ENCODE peak calls at places on chromosomes 7 and 10, in eight cellular contexts. B is colonic mucosa, R is heart right ventricle, V is dorsolateral prefrontal cortex, E is WERI-Rb-1, I is OCI-LY7, G is fibroblast of villous mesenchyme, M is IMR-90. Q is an unnamed sample.

GRCh38 chr10:20181408-20181807 is 365.2 kb downstream of the PLXDC2 start:
- DNase-seq in B (no peak), R (no peak), V (no peak), E (no peak), I (no peak), G (no peak), M (peak; percentile 3), Q (peak; percentile 1)

GRCh38 chr10:71788954-71789353 is 15.6 kb upstream of the VSIR start:
- DNase-seq in B (no peak), R (no peak), V (no peak), E (no peak), I (no peak), G (no peak), M (no peak), Q (no peak)

GRCh38 chr7:142808802-142809583 is 38.2 kb downstream of the PRSS2 start:
- DNase-seq in B (peak; percentile 53), R (no peak), V (no peak), E (no peak), I (peak; percentile 99), G (peak; percentile 62), M (peak; percentile 7), Q (peak; percentile 98)

GRCh38 chr10:118332948-118333710 is 9.0 kb downstream of the FAM204A start:
- DNase-seq in B (no peak), R (no peak), V (no peak), E (no peak), I (no peak), G (peak; percentile 28), M (peak; percentile 5), Q (no peak)

GRCh38 chr10:19767876-19768275 is 48.4 kb upstream of the PLXDC2 start:
- DNase-seq in B (no peak), R (no peak), V (no peak), E (peak; percentile 7), I (no peak), G (no peak), M (no peak), Q (no peak)

GRCh38 chr10:47246409-47247189 is 53.4 kb upstream of the GDF10 start:
- DNase-seq in B (no peak), R (no peak), V (no peak), E (no peak), I (no peak), G (no peak), M (no peak), Q (no peak)

GRCh38 chr7:112937651-112938390 is 147.6 kb upstream of the TMEM168 start:
- DNase-seq in B (no peak), R (no peak), V (no peak), E (no peak), I (no peak), G (peak; percentile 61), M (peak; percentile 45), Q (no peak)

GRCh38 chr7:142942746-142943145 is 3.5 kb downstream of the LLCFC1 start:
- DNase-seq in B (no peak), R (no peak), V (no peak), E (no peak), I (no peak), G (no peak), M (no peak), Q (no peak)

GRCh38 chr7:95525503-95525902 is 39.8 kb downstream of the ASB4 start:
- DNase-seq in B (no peak), R (no peak), V (no peak), E (no peak), I (no peak), G (peak; percentile 24), M (no peak), Q (no peak)

GRCh38 chr10:132396495-132397035 is 435 bp upstream of the PWWP2B start:
- DNase-seq in B (no peak), R (peak; percentile 73), V (no peak), E (peak; percentile 57), I (peak; percentile 57), G (peak; percentile 54), M (peak; percentile 31), Q (peak; percentile 41)

GRCh38 chr10:95172851-95173250 is 21.2 kb upstream of the ACSM6 start:
- DNase-seq in B (no peak), R (no peak), V (no peak), E (no peak), I (no peak), G (no peak), M (no peak), Q (no peak)

GRCh38 chr10:95178266-95178665 is 15.8 kb upstream of the ACSM6 start:
- DNase-seq in B (no peak), R (no peak), V (no peak), E (no peak), I (no peak), G (no peak), M (no peak), Q (no peak)

GRCh38 chr10:95178797-95179196 is 15.2 kb upstream of the ACSM6 start:
- DNase-seq in B (no peak), R (no peak), V (no peak), E (no peak), I (no peak), G (no peak), M (no peak), Q (no peak)

GRCh38 chr10:95177429-95177828 is 16.6 kb upstream of the ACSM6 start:
- DNase-seq in B (no peak), R (no peak), V (no peak), E (no peak), I (no peak), G (no peak), M (no peak), Q (no peak)

DNA sequence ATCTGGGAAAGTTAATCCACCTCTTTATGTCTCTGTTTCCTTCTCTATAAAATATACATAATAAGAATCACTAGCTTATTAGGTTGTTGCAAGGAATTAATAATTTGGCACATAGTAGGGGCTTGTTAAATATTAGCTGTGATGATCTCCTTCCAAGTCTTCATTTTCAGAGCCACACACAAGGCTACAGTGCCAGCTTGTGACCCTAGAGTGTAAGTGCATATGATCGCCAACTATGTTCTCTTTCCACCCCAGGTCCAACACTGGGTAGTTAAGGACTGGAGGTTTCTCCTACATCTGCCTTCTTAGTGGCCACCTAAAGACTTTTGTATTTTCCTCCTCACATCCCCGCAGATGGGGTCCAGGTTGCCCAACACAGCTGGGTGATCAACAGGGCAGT is 17.9 kb upstream of the ACSM6 start:
- DNase-seq in B (no peak), R (no peak), V (no peak), E (no peak), I (no peak), G (no peak), M (no peak), Q (no peak)
- TF ChIP-seq CTCF in B (no peak), R (no peak), V (no peak), E (peak; percentile 31), I (no peak), G (peak; percentile 8), M (no peak), Q (no peak)

GRCh38 chr7:8442295-8442813 is 8.9 kb downstream of the NXPH1 start:
- DNase-seq in B (no peak), R (no peak), V (no peak), E (no peak), I (no peak), G (no peak), M (no peak), Q (no peak)

GRCh38 chr7:8440670-8441069 is 7.3 kb downstream of the NXPH1 start:
- DNase-seq in B (no peak), R (no peak), V (no peak), E (no peak), I (no peak), G (no peak), M (no peak), Q (no peak)

GRCh38 chr7:8442814-8443304 is 9.4 kb downstream of the NXPH1 start:
- DNase-seq in B (peak; percentile 47), R (peak; percentile 66), V (peak; percentile 73), E (peak; percentile 28), I (no peak), G (peak; percentile 6), M (no peak), Q (peak; percentile 54)

GRCh38 chr7:8441602-8442294 is 8.3 kb downstream of the NXPH1 start:
- DNase-seq in B (no peak), R (no peak), V (no peak), E (no peak), I (no peak), G (no peak), M (no peak), Q (no peak)

DNA sequence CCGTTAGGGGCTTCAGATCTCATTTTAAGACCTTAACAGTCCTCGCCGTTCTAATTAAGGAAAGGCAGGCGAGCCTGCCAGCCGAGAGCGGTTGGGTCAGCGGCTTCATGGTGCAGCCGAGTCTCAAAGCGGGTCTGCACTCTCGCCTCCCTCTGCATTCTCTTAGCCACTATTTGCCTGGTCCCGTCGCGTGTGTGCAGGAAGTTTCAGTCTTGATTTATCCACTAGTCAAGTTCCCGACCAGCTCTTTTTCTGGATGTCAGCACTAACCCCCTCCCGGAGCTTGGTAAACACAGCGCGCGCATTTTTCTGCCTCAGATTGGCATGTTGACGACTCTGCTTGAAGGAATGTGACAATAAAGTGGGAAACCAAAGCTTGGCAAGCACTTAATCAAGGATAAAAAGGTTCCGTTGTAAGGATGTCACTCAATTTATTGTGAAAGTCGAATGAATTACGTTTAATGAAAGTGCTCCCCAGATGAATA is 7.7 kb downstream of the NXPH1 start:
- DNase-seq in B (no peak), R (no peak), V (no peak), E (no peak), I (no peak), G (no peak), M (no peak), Q (no peak)
- H3K4me3 ChIP-seq in B (no peak overlapping the region), R (no peak overlapping the region), V (no peak overlapping the region), E (no peak overlapping the region), I (no peak overlapping the region), G (no peak overlapping the region), M (no peak overlapping the region), Q (no peak overlapping the region)

DNA sequence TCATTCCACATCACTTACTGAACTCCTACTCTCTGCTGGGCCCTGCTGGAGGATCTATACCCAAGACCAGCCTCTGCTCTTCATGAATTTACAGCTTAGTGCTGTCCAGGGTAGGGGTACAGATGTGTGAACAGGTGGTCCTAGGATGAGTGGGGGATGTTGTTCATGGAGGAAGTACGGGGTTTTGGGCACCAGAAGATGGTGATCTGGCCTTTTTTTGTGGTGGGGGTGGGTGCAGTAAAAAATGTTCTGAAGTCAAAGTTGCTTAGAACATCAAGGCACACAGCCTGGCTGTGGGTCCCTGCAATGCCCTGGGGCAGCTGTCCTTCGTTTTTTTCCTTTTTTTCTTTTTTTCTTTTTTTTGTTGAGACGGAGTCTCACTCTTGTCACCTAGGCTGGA is 34.2 kb upstream of the GNA12 start:
- DNase-seq in B (no peak), R (no peak), V (no peak), E (no peak), I (peak; percentile 42), G (no peak), M (no peak), Q (no peak)
- TF ChIP-seq CTCF in B (no peak), R (no peak), V (no peak), E (no peak), I (no peak), G (no peak), M (no peak), Q (no peak)

GRCh38 chr7:74479961-74480829 is 26.5 kb downstream of the GTF2IRD1 start:
- DNase-seq in B (peak; percentile 74), R (peak; percentile 83), V (peak; percentile 84), E (peak; percentile 92), I (no peak), G (peak; percentile 91), M (peak; percentile 93), Q (no peak)
- H3K4me3 ChIP-seq in B (peak overlapping the region; percentile 10), R (peak overlapping the region; percentile 24), V (peak overlapping the region; percentile 43), E (peak overlapping the region; percentile 35), I (no peak overlapping the region), G (peak overlapping the region; percentile 54), M (no peak overlapping the region), Q (no peak overlapping the region)